ENCODE peak calls at places on chromosomes 2 and 18, in ten cellular contexts. S, N, K, Y, P, I, A, E, C and F are unnamed samples.

GRCh38 chr2:161223139-161223732 is 63.0 kb downstream of the TANK start:
- DNase-seq in S (no peak), N (no peak), K (peak), Y (peak), P (no peak), I (no peak), A (no peak), E (no peak), C (no peak), F (no peak)

GRCh38 chr18:80033181-80034067 is 810 bp upstream of the RBFA start:
- DNase-seq in S (no peak), N (no peak), K (peak), Y (peak), P (peak), I (no peak), A (no peak), E (peak), C (peak), F (no peak)

GRCh38 chr2:40033781-40034180 is 254.7 kb upstream of the THUMPD2 start:
- DNase-seq in S (no peak), N (no peak), K (no peak), Y (peak), P (no peak), I (no peak), A (no peak), E (no peak), C (no peak), F (no peak)

GRCh38 chr18:183769-184168 is 25.4 kb downstream of the USP14 start:
- DNase-seq in S (no peak), N (no peak), K (no peak), Y (peak), P (no peak), I (no peak), A (no peak), E (no peak), C (no peak), F (no peak)

GRCh38 chr2:11296401-11296800 is 48.0 kb downstream of the ROCK2 start:
- DNase-seq in S (no peak), N (no peak), K (no peak), Y (no peak), P (no peak), I (no peak), A (no peak), E (no peak), C (no peak), F (no peak)

GRCh38 chr2:67896131-67896865 is 166.5 kb downstream of the C1D start:
- DNase-seq in S (no peak), N (peak), K (no peak), Y (no peak), P (no peak), I (no peak), A (no peak), E (no peak), C (no peak), F (no peak)

GRCh38 chr2:231170058-231170457 is 28.4 kb upstream of the ARMC9 start:
- DNase-seq in S (no peak), N (no peak), K (no peak), Y (no peak), P (no peak), I (no peak), A (no peak), E (no peak), C (no peak), F (no peak)

GRCh38 chr2:67572721-67573485 is 175.8 kb downstream of the ETAA1 start:
- DNase-seq in S (no peak), N (no peak), K (peak), Y (peak), P (no peak), I (no peak), A (no peak), E (no peak), C (no peak), F (no peak)

GRCh38 chr2:99648115-99648850 is 158.5 kb upstream of the REV1 start:
- DNase-seq in S (peak), N (no peak), K (peak), Y (no peak), P (no peak), I (no peak), A (no peak), E (no peak), C (no peak), F (no peak)

GRCh38 chr2:226578373-226578772 is 221.2 kb downstream of the IRS1 start:
- DNase-seq in S (no peak), N (no peak), K (peak), Y (no peak), P (no peak), I (no peak), A (no peak), E (no peak), C (no peak), F (no peak)

GRCh38 chr2:2870106-2870505 is 507.5 kb downstream of the EIPR1 start:
- DNase-seq in S (no peak), N (no peak), K (no peak), Y (no peak), P (no peak), I (no peak), A (no peak), E (no peak), C (no peak), F (no peak)

GRCh38 chr2:219510512-219511135 is 3.7 kb upstream of the ASIC4 start:
- DNase-seq in S (no peak), N (peak), K (no peak), Y (no peak), P (no peak), I (no peak), A (no peak), E (no peak), C (no peak), F (no peak)

GRCh38 chr2:71071681-71072398 is 3.4 kb downstream of the NAGK start:
- DNase-seq in S (no peak), N (no peak), K (peak), Y (no peak), P (no peak), I (no peak), A (peak), E (no peak), C (no peak), F (no peak)

GRCh38 chr2:197925204-197925603 is 120.8 kb downstream of the PLCL1 start:
- DNase-seq in S (no peak), N (no peak), K (no peak), Y (no peak), P (no peak), I (no peak), A (no peak), E (no peak), C (no peak), F (no peak)

DNA sequence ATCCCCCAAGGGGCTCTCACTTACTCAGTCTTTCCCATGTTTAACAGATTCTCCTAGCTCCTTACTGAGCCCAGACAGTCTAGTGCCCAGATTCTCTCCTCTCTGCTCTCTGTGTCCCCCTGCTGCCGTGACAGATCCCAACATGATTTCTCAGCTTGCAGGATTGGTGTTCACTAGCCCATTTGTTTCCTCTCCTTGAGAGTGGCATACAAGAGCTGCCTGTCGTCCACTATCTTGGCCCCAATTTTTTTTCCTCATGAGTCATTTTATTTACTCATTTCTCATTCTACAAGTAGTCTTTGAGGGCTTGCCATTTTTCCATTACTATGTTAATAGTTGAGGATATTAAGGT is 199.9 kb upstream of the FN1 start:
- DNase-seq in S (no peak), N (no peak), K (peak), Y (peak), P (no peak), I (no peak), A (no peak), E (no peak), C (no peak), F (no peak)
- TF ChIP-seq CTCF in S (peak), N (no peak), K (peak), Y (peak), P (no peak), I (peak), A (no peak), E (no peak), C (no peak), F (no peak)

GRCh38 chr2:20231632-20232031 is 6.7 kb upstream of the SDC1 start:
- DNase-seq in S (no peak), N (no peak), K (peak), Y (no peak), P (peak), I (no peak), A (no peak), E (no peak), C (peak), F (no peak)
- TF ChIP-seq CTCF in S (no peak), N (no peak), K (no peak), Y (no peak), P (peak), I (no peak), A (no peak), E (no peak), C (no peak), F (no peak)

GRCh38 chr18:46318356-46318755 is 214.2 kb downstream of the HAUS1 start:
- DNase-seq in S (no peak), N (no peak), K (no peak), Y (no peak), P (no peak), I (no peak), A (no peak), E (no peak), C (no peak), F (no peak)

GRCh38 chr18:46320928-46321855 is 217.0 kb downstream of the HAUS1 start:
- DNase-seq in S (no peak), N (no peak), K (peak), Y (peak), P (no peak), I (no peak), A (no peak), E (no peak), C (no peak), F (no peak)

GRCh38 chr18:46321954-46322353 is 217.8 kb downstream of the HAUS1 start:
- DNase-seq in S (no peak), N (peak), K (peak), Y (no peak), P (no peak), I (no peak), A (no peak), E (no peak), C (no peak), F (no peak)

GRCh38 chr18:46319793-46320192 is 215.6 kb downstream of the HAUS1 start:
- DNase-seq in S (no peak), N (no peak), K (no peak), Y (no peak), P (no peak), I (no peak), A (no peak), E (no peak), C (no peak), F (no peak)

DNA sequence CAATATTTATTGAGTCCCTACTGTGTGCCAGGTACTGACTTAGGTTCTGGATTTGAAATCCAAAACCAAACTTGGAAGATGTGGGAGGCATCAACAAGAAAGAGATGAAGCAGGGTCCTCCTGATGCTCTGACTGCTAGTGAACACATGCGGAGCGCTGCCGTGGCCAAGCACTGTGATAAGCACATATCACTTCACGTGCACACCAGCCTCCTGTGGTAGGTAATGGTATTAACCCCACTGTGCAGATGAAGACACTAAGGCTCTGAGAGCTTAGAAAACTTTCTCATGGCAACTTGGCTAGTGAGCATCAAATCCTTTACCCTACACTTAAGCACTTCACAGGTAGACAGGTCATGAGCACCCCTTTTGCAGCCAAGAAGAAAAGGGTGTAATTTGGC is 216.1 kb downstream of the HAUS1 start:
- DNase-seq in S (no peak), N (no peak), K (no peak), Y (no peak), P (no peak), I (no peak), A (no peak), E (no peak), C (no peak), F (no peak)
- TF ChIP-seq CTCF in S (no peak), N (no peak), K (no peak), Y (no peak), P (no peak), I (no peak), A (no peak), E (peak), C (no peak), F (peak)

GRCh38 chr18:12948055-12948804 is 419 bp downstream of the SEH1L start:
- DNase-seq in S (peak), N (peak), K (peak), Y (peak), P (peak), I (no peak), A (peak), E (peak), C (peak), F (peak)
- TF ChIP-seq CTCF in S (no peak), N (no peak), K (no peak), Y (no peak), P (no peak), I (no peak), A (no peak), E (no peak), C (no peak), F (no peak)

DNA sequence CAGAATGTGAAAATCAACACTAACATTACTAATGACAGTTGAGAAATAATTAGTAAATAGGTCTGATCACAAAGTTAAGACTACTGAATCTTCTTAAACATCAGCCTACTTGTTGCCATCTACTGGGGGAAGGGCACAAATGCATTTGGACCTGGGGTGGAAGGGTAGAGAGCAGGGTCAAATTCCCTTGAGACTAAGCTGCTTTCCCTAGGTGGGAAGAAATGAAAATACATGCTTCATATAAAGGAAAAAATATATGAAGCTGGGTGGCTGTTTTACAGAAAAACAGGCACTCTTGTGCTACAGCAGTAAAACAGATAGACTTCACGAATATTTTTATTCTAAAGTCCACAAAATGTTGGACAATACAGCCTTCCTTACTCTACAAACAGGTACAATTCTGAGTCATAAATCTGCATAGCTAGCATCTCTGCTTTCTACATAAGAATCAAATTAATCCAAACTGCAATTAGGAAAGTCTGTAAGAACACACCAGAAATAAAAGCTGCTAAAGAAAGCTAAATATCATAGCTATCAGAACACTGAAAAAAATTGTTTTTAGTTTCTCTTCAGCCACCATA is 10.9 kb downstream of the TRIP12 start:
- DNase-seq in S (no peak), N (no peak), K (peak), Y (peak), P (peak), I (no peak), A (peak), E (no peak), C (no peak), F (peak)
- TF ChIP-seq CTCF in S (peak), N (no peak), K (peak), Y (peak), P (peak), I (peak), A (peak), E (peak), C (peak), F (no peak)

GRCh38 chr18:32138332-32138731 is 46.7 kb downstream of the RNF138 start:
- DNase-seq in S (no peak), N (no peak), K (no peak), Y (no peak), P (no peak), I (no peak), A (no peak), E (no peak), C (no peak), F (no peak)

GRCh38 chr18:32135595-32135994 is 43.9 kb downstream of the RNF138 start:
- DNase-seq in S (no peak), N (no peak), K (no peak), Y (no peak), P (no peak), I (no peak), A (no peak), E (no peak), C (no peak), F (no peak)

DNA sequence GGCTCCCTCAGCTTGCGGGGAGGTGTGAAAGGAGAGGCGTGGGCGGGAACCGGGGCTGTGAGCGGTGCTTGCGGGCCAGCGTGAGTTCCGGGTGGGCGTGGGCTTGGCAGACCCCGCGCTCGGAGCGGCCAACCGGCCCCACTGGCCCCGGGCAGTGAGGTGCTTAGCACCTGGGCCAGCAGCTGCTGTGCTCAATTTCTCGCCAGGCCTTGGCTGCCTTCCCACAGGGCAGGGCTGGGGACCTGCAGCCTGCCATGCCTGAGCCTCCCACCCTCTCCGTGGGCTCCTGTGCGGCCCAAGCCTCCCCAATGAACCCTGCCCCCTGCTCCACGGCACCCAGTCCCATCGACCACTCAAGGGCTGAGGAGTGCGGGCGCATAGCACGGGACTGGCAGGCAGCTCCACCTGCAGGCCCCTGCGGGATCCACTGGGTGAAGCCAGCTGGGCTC is 48.2 kb downstream of the RNF138 start:
- DNase-seq in S (no peak), N (no peak), K (no peak), Y (no peak), P (no peak), I (no peak), A (no peak), E (no peak), C (no peak), F (no peak)
- TF ChIP-seq CTCF in S (no peak), N (no peak), K (no peak), Y (no peak), P (no peak), I (no peak), A (no peak), E (no peak), C (no peak), F (no peak)